ENCODE peak calls at places on chromosomes 16 and 17, in four cellular contexts. One of them, this sample, is unnamed.

GRCh38 chr17:78748730-78749317 is 33.2 kb downstream of the CYTH1 start:
- DNase-seq in SHP77: no peak
- DNase-seq in CD8-positive, alpha-beta memory T cell: peak; percentile 89
- DNase-seq in nucleus accumbens: no peak
- DNase-seq in this sample: no peak

GRCh38 chr16:53925011-53925410 is 221.1 kb downstream of the FTO start:
- DNase-seq in SHP77: no peak
- DNase-seq in CD8-positive, alpha-beta memory T cell: no peak
- DNase-seq in nucleus accumbens: no peak
- DNase-seq in this sample: no peak

GRCh38 chr17:11553135-11553534 is 45.1 kb upstream of the DNAH9 start:
- DNase-seq in SHP77: no peak
- DNase-seq in CD8-positive, alpha-beta memory T cell: no peak
- DNase-seq in nucleus accumbens: no peak
- DNase-seq in this sample: no peak

GRCh38 chr17:81253358-81254131 is 14.4 kb downstream of the NDUFAF8 start:
- DNase-seq in SHP77: no peak
- DNase-seq in CD8-positive, alpha-beta memory T cell: peak; percentile 62
- DNase-seq in nucleus accumbens: peak; percentile 24
- DNase-seq in this sample: no peak

GRCh38 chr17:57670769-57671545 is 74.1 kb downstream of the CCDC182 start:
- DNase-seq in SHP77: no peak
- DNase-seq in CD8-positive, alpha-beta memory T cell: no peak
- DNase-seq in nucleus accumbens: no peak
- DNase-seq in this sample: no peak

GRCh38 chr17:81959362-81960129 is 1.4 kb downstream of the NOTUM start:
- DNase-seq in SHP77: peak; percentile 57
- DNase-seq in CD8-positive, alpha-beta memory T cell: peak; percentile 84
- DNase-seq in nucleus accumbens: peak; percentile 49
- DNase-seq in this sample: no peak

GRCh38 chr16:70331588-70332358 is 14.9 kb upstream of the DDX19A start:
- DNase-seq in SHP77: no peak
- DNase-seq in CD8-positive, alpha-beta memory T cell: no peak
- DNase-seq in nucleus accumbens: no peak
- DNase-seq in this sample: no peak

GRCh38 chr16:47905771-47906170 is 250.0 kb downstream of the ABCC12 start:
- DNase-seq in SHP77: no peak
- DNase-seq in CD8-positive, alpha-beta memory T cell: no peak
- DNase-seq in nucleus accumbens: no peak
- DNase-seq in this sample: no peak

GRCh38 chr16:75280331-75280804 is 28.9 kb upstream of the BCAR1 start:
- DNase-seq in SHP77: no peak
- DNase-seq in CD8-positive, alpha-beta memory T cell: no peak
- DNase-seq in nucleus accumbens: no peak
- DNase-seq in this sample: no peak

GRCh38 chr16:85520853-85521736 is 92.0 kb upstream of the GSE1 start:
- DNase-seq in SHP77: no peak
- DNase-seq in CD8-positive, alpha-beta memory T cell: no peak
- DNase-seq in nucleus accumbens: no peak
- DNase-seq in this sample: peak; percentile 65

GRCh38 chr17:60671482-60671881 is 6.2 kb upstream of the BCAS3 start:
- DNase-seq in SHP77: no peak
- DNase-seq in CD8-positive, alpha-beta memory T cell: no peak
- DNase-seq in nucleus accumbens: no peak
- DNase-seq in this sample: no peak

GRCh38 chr17:57468932-57469775 is 212.8 kb downstream of the MSI2 start:
- DNase-seq in SHP77: peak; percentile 64
- DNase-seq in CD8-positive, alpha-beta memory T cell: no peak
- DNase-seq in nucleus accumbens: no peak
- DNase-seq in this sample: peak; percentile 66

GRCh38 chr17:72516772-72517399 is 396.1 kb downstream of the SOX9 start:
- DNase-seq in SHP77: no peak
- DNase-seq in CD8-positive, alpha-beta memory T cell: no peak
- DNase-seq in nucleus accumbens: no peak
- DNase-seq in this sample: no peak

This sample was measured in NCI-H510A.